ENCODE peak calls at places on chromosomes 12 and 14, in four cellular contexts. X, N, Q and C are unnamed samples.

GRCh38 chr12:12901158-12901791 is 9.9 kb downstream of the GPRC5A start:
- DNase-seq in X (peak), N (peak), Q (no peak), C (no peak)

GRCh38 chr14:46651526-46652144 is at the start of gene RPL10L:
- DNase-seq in X (no peak), N (no peak), Q (no peak), C (no peak)

GRCh38 chr12:53324113-53324778 is 2.8 kb upstream of the AAAS start:
- DNase-seq in X (no peak), N (peak), Q (no peak), C (peak)

GRCh38 chr14:64703393-64704144 is 655 bp upstream of the PLEKHG3 start:
- DNase-seq in X (no peak), N (no peak), Q (no peak), C (no peak)

GRCh38 chr12:126926023-126926600 is 1340.9 kb upstream of the TMEM132C start:
- DNase-seq in X (no peak), N (no peak), Q (no peak), C (no peak)

GRCh38 chr14:101503431-101504095 is 57.7 kb upstream of the DIO3 start:
- DNase-seq in X (no peak), N (no peak), Q (no peak), C (no peak)

GRCh38 chr12:110079477-110080400 is 31.4 kb upstream of the C12orf76 start:
- DNase-seq in X (peak), N (peak), Q (no peak), C (peak)

GRCh38 chr12:113826805-113827204 is 139.3 kb downstream of the RBM19 start:
- DNase-seq in X (no peak), N (no peak), Q (no peak), C (no peak)

GRCh38 chr12:131097247-131098177 is 143.8 kb downstream of the ADGRD1 start:
- DNase-seq in X (no peak), N (no peak), Q (no peak), C (no peak)

GRCh38 chr14:100081997-100082625 is 16.9 kb downstream of the EVL start:
- DNase-seq in X (no peak), N (no peak), Q (no peak), C (no peak)

GRCh38 chr12:132066749-132067148 is 77.4 kb downstream of the DDX51 start:
- DNase-seq in X (no peak), N (no peak), Q (no peak), C (no peak)

GRCh38 chr12:69661386-69661785 is 37.7 kb downstream of the BEST3 start:
- DNase-seq in X (no peak), N (no peak), Q (no peak), C (no peak)

GRCh38 chr14:91466192-91466591 is 43.9 kb downstream of the PPP4R3A start:
- DNase-seq in X (no peak), N (no peak), Q (no peak), C (no peak)

GRCh38 chr14:50559990-50560928 is at the start of gene ATL1:
- DNase-seq in X (peak), N (peak), Q (peak), C (no peak)

GRCh38 chr12:93497456-93497855 is 30.1 kb downstream of the MRPL42 start:
- DNase-seq in X (no peak), N (no peak), Q (no peak), C (no peak)

GRCh38 chr12:121961195-121961879 is 42.9 kb downstream of the CFAP251 start:
- DNase-seq in X (no peak), N (no peak), Q (no peak), C (no peak)

GRCh38 chr14:104431929-104432541 is 147.5 kb upstream of the C14orf180 start:
- DNase-seq in X (no peak), N (no peak), Q (no peak), C (no peak)

GRCh38 chr14:79395061-79395460 is 816.2 kb downstream of the DIO2 start:
- DNase-seq in X (peak), N (no peak), Q (no peak), C (no peak)

GRCh38 chr12:92955997-92956663 is 27.0 kb upstream of the EEA1 start:
- DNase-seq in X (peak), N (no peak), Q (peak), C (no peak)

GRCh38 chr12:40063424-40063823 is 42.5 kb downstream of the SLC2A13 start:
- DNase-seq in X (no peak), N (no peak), Q (no peak), C (no peak)

GRCh38 chr12:131755305-131756113 is 44.6 kb downstream of the SFSWAP start:
- DNase-seq in X (peak), N (no peak), Q (no peak), C (peak)

GRCh38 chr12:6280672-6281071 is 29.8 kb upstream of the PLEKHG6 start:
- DNase-seq in X (no peak), N (no peak), Q (no peak), C (no peak)

GRCh38 chr12:55734595-55734994 is 5.8 kb upstream of the CD63 start:
- DNase-seq in X (no peak), N (no peak), Q (no peak), C (no peak)

GRCh38 chr12:3119192-3119744 is 42.1 kb downstream of the TSPAN9 start:
- DNase-seq in X (no peak), N (no peak), Q (no peak), C (no peak)

GRCh38 chr12:114476159-114476558 is 70.2 kb upstream of the TBX5 start:
- DNase-seq in X (peak), N (no peak), Q (no peak), C (no peak)

GRCh38 chr14:26917086-26917485 is 319.3 kb upstream of the NOVA1 start:
- DNase-seq in X (peak), N (no peak), Q (peak), C (no peak)

GRCh38 chr12:113961921-113962710 is 4.0 kb downstream of the RBM19 start:
- DNase-seq in X (peak), N (peak), Q (no peak), C (no peak)